ENCODE peak calls at places on chromosome 17, in four cellular contexts. Y, Q, V and D are unnamed samples.

GRCh38 chr17:58556833-58557250 is 42.4 kb upstream of the MTMR4 start:
- DNase-seq in Y (no peak), Q (no peak), V (no peak), D (no peak)

GRCh38 chr17:73616873-73617430 is 27.3 kb downstream of the SDK2 start:
- DNase-seq in Y (no peak), Q (no peak), V (no peak), D (no peak)

GRCh38 chr17:17394494-17394893 is 82.3 kb upstream of the MED9 start:
- DNase-seq in Y (no peak), Q (no peak), V (no peak), D (no peak)

GRCh38 chr17:51298508-51299371 is 38.4 kb downstream of the UTP18 start:
- DNase-seq in Y (no peak), Q (no peak), V (peak; percentile 14), D (no peak)

GRCh38 chr17:19401321-19402010 is 9.6 kb upstream of the RNF112 start:
- DNase-seq in Y (no peak), Q (no peak), V (no peak), D (no peak)

GRCh38 chr17:13583996-13584700 is 17.6 kb downstream of the HS3ST3A1 start:
- DNase-seq in Y (no peak), Q (no peak), V (no peak), D (no peak)

GRCh38 chr17:39156491-39156890 is 5.1 kb upstream of the PLXDC1 start:
- DNase-seq in Y (no peak), Q (no peak), V (no peak), D (no peak)

GRCh38 chr17:16001498-16001897 is 1.9 kb downstream of the TTC19 start:
- DNase-seq in Y (no peak), Q (no peak), V (no peak), D (peak; percentile 11)

GRCh38 chr17:72477529-72477928 is 356.7 kb downstream of the SOX9 start:
- DNase-seq in Y (peak; percentile 78), Q (no peak), V (no peak), D (no peak)

GRCh38 chr17:16325964-16326363 is 27.3 kb downstream of the CENPV start:
- DNase-seq in Y (no peak), Q (no peak), V (no peak), D (no peak)

GRCh38 chr17:37088459-37088858 is 139.7 kb downstream of the AATF start:
- DNase-seq in Y (peak; percentile 40), Q (no peak), V (no peak), D (no peak)

GRCh38 chr17:66228887-66229782 is at the start of gene APOH:
- DNase-seq in Y (no peak), Q (no peak), V (no peak), D (no peak)

GRCh38 chr17:40564883-40565744 is at the start of gene CCR7:
- DNase-seq in Y (peak; percentile 15), Q (no peak), V (no peak), D (peak; percentile 93)

GRCh38 chr17:15431201-15431600 is 36.2 kb downstream of the CDRT4 start:
- DNase-seq in Y (no peak), Q (no peak), V (no peak), D (no peak)

GRCh38 chr17:44830359-44831269 is 527 bp upstream of the GJC1 start:
- DNase-seq in Y (no peak), Q (no peak), V (peak; percentile 44), D (peak; percentile 28)

GRCh38 chr17:58507123-58507634 is 7.3 kb downstream of the MTMR4 start:
- DNase-seq in Y (no peak), Q (no peak), V (no peak), D (no peak)

GRCh38 chr17:10114931-10115535 is 83.4 kb downstream of the GAS7 start:
- DNase-seq in Y (peak; percentile 69), Q (peak; percentile 98), V (no peak), D (peak; percentile 87)

GRCh38 chr17:2028737-2029136 is 1.2 kb upstream of the DPH1 start:
- DNase-seq in Y (no peak), Q (no peak), V (no peak), D (no peak)

GRCh38 chr17:4485676-4486646 is 12.7 kb upstream of the SPNS2 start:
- DNase-seq in Y (no peak), Q (no peak), V (no peak), D (peak; percentile 72)

GRCh38 chr17:40559016-40559853 is 6.0 kb downstream of the CCR7 start:
- DNase-seq in Y (peak; percentile 5), Q (peak; percentile 75), V (no peak), D (peak; percentile 2)

GRCh38 chr17:44780845-44781480 is 22.2 kb downstream of the ADAM11 start:
- DNase-seq in Y (no peak), Q (no peak), V (no peak), D (no peak)

GRCh38 chr17:83191388-83192160 is 112.2 kb downstream of the METRNL start:
- DNase-seq in Y (no peak), Q (peak; percentile 18), V (no peak), D (no peak)

GRCh38 chr17:59505610-59506276 is 59.7 kb upstream of the DHX40 start:
- DNase-seq in Y (no peak), Q (no peak), V (no peak), D (no peak)

GRCh38 chr17:1783834-1784611 is 22.2 kb downstream of the SERPINF1 start:
- DNase-seq in Y (peak; percentile 63), Q (peak; percentile 94), V (no peak), D (no peak)

GRCh38 chr17:17435323-17435722 is 41.5 kb upstream of the MED9 start:
- DNase-seq in Y (no peak), Q (no peak), V (no peak), D (no peak)

GRCh38 chr17:62675260-62675659 is 47.8 kb downstream of the MRC2 start:
- DNase-seq in Y (no peak), Q (no peak), V (no peak), D (no peak)

GRCh38 chr17:73215414-73215813 is 22.6 kb downstream of the COG1 start:
- DNase-seq in Y (no peak), Q (no peak), V (no peak), D (no peak)

GRCh38 chr17:30717290-30718098 is 107.0 kb downstream of the CRLF3 start:
- DNase-seq in Y (no peak), Q (peak; percentile 5), V (no peak), D (no peak)

GRCh38 chr17:5488752-5489151 is 2.4 kb downstream of the MIS12 start:
- DNase-seq in Y (no peak), Q (no peak), V (no peak), D (no peak)

GRCh38 chr17:1511756-1512321 is 4.6 kb downstream of the INPP5K start:
- DNase-seq in Y (peak; percentile 60), Q (no peak), V (no peak), D (no peak)

GRCh38 chr17:69056179-69056823 is 4.4 kb downstream of the ABCA9 start:
- DNase-seq in Y (no peak), Q (no peak), V (no peak), D (no peak)

GRCh38 chr17:40097931-40098845 is 2.2 kb downstream of the NR1D1 start:
- DNase-seq in Y (peak; percentile 85), Q (peak; percentile 81), V (no peak), D (peak; percentile 39)

GRCh38 chr17:49980703-49981197 is 11.8 kb downstream of the DLX4 start:
- DNase-seq in Y (no peak), Q (no peak), V (no peak), D (no peak)

DNA sequence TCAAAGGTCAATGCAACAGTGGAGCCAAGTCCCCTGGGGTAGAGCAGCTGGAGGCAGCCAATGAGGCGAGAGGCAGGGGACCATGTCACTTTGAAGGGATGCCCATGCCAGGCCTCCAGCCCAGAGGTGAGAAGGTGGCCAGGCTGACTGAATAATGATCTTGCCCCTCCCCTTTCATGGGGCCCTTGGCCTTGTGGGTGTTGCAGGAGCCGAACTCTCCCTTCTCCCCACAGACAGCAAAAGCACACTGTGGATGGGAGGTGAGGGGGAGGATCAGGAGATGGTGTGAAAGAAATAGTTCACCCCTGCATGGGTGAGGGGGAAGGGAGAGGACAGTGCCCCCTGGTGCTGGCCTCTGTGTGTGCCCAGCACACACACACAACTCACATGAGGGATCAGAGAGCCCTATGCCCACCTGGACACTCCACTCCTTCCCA is 15.8 kb upstream of the TBX21 start:
- DNase-seq in Y (no peak), Q (no peak), V (no peak), D (peak; percentile 80)
- TF ChIP-seq CTCF in Y (no peak), Q (no peak), V (no peak), D (peak; percentile 63)

DNA sequence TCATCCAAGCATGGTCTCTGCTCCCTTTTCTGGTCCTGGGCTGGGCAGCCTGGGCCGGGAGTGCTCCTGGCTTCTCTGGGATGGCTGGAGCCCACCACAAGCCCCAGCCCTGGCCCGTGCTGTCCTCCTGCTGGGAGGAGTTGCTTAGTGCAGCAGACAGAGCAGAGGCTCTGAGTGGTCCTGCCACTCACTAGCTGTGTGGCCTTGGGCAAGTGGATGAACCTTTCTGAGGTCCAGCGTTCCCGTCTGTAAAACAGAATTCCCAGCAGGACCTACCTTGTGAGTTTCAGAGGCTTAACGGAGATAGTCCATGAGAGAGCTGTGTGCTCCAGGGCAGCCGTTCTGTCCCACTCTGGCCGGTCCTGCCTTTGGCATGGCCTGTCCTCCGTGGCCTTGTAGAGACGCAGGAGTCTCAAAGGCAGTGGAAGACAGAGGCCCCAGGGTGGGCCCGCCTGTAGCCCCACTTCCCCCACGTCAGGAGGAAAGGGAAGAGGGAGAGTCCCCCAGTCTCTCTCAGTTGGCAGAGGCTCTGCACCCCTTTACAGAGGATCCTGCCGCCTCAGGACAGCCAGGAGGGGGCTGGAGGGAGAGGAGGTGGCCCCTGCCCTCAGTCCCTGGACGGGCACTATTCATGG is 7.8 kb downstream of the MYO15B start:
- DNase-seq in Y (no peak), Q (no peak), V (no peak), D (no peak)
- TF ChIP-seq CTCF in Y (no peak), Q (no peak), V (no peak), D (no peak)

GRCh38 chr17:81666092-81666341 is 388 bp downstream of the OXLD1 start:
- DNase-seq in Y (no peak), Q (no peak), V (no peak), D (peak; percentile 44)

GRCh38 chr17:81664051-81664470 is 2.3 kb downstream of the OXLD1 start:
- DNase-seq in Y (no peak), Q (no peak), V (no peak), D (peak; percentile 40)

GRCh38 chr17:81666342-81667191 is at the start of the genes CCDC137 and OXLD1:
- DNase-seq in Y (peak; percentile 98), Q (peak; percentile 95), V (peak; percentile 89), D (peak; percentile 97)

GRCh38 chr17:81665205-81666091 is 957 bp downstream of the OXLD1 start:
- DNase-seq in Y (no peak), Q (no peak), V (no peak), D (peak; percentile 81)

GRCh38 chr17:81667754-81668153 is 1.2 kb downstream of the CCDC137 start:
- DNase-seq in Y (no peak), Q (no peak), V (no peak), D (no peak)
- TF ChIP-seq CTCF in Y (no peak), Q (no peak), V (no peak), D (no peak)

DNA sequence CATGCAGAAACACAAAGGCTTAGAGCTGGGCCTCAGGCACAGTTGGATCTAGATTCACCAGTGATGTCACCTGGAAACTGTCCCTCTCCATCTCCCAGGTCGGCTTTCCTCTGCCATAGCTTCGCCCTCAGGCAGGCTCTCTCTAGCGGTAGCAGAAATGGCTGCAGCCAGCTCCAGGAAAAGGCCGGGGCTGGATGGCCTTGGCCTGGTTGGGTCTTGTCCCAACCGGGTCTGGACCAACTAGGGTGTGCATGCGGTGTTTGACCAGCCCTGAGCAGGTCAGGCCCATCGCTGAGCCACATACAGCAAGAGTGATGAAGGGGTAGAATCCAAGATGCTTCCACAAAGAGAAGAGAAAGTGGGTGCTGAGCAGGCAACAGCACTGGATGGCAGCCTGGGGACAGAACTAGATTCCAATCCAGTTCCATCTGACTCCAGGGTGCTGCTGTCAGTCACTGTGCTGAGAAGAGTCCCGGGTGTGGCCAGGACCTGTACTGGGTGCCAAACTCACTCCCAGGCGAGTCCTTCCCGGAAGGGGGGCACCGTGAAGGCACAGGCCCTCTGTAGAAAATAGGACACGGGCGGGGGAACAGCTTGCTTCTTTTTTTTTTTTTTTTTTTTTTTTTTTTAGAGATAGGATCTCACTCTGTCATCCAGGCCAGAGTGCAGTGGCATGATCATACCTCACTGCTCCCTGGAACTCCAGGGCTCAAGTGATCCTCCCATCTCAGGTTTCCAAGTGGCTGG is 51.8 kb downstream of the SOCS3 start:
- DNase-seq in Y (no peak), Q (peak; percentile 77), V (no peak), D (no peak)
- TF ChIP-seq CTCF in Y (no peak), Q (peak; percentile 46), V (no peak), D (no peak)